ENCODE peak calls at places on chromosome 6, in five cellular contexts. I is foreskin melanocyte, A is midbrain, M is SJSA1, K is glomerular endothelial cell. S is an unnamed sample.

GRCh38 chr6:79307321-79308036 is 73.0 kb upstream of the HMGN3 start:
- DNase-seq in I (no peak), K (no peak), M (no peak), A (no peak), S (no peak)

GRCh38 chr6:88365656-88366055 is 199.5 kb upstream of the CNR1 start:
- DNase-seq in I (no peak), K (no peak), A (no peak), M (no peak), S (no peak)

GRCh38 chr6:117958536-117958935 is 51.5 kb downstream of the SLC35F1 start:
- DNase-seq in A (no peak), K (no peak), M (no peak), I (no peak), S (no peak)

GRCh38 chr6:121780325-121781313 is 345.2 kb downstream of the GJA1 start:
- DNase-seq in A (no peak), M (no peak), I (no peak), K (no peak), S (no peak)

GRCh38 chr6:169978615-169979161 is 227.3 kb downstream of the ERMARD start:
- DNase-seq in A (no peak), K (no peak), M (no peak), I (no peak), S (no peak)

GRCh38 chr6:22470454-22471368 is 98.7 kb upstream of the HDGFL1 start:
- DNase-seq in I (no peak), M (peak), A (no peak), K (peak), S (peak)

GRCh38 chr6:155187994-155188706 is 75.7 kb upstream of the CLDN20 start:
- DNase-seq in I (peak), M (peak), K (no peak), A (no peak), S (no peak)

GRCh38 chr6:34182751-34183531 is 37.1 kb upstream of the GRM4 start:
- DNase-seq in A (no peak), K (no peak), M (no peak), I (no peak), S (no peak)

GRCh38 chr6:43284986-43285385 is 13.1 kb upstream of the SLC22A7 start:
- DNase-seq in A (no peak), M (no peak), I (no peak), K (no peak), S (no peak)